ENCODE peak calls at places on chromosome 3, in six cellular contexts. F is activated CD4-positive, alpha-beta T cell treated with anti-CD3 and anti-CD28 coated beads, Interleukin-2, amount 10 ng/mL, durations not matched to agents 24 days and 14 days; T is caudate nucleus; V is stimulated activated CD4-positive, alpha-beta T cell treated with anti-CD3 and anti-CD28 coated beads, Interleukin-15, amount 100 ng/mL, for 1 hour; Q is upper lobe of left lung; M is stromal cell of bone marrow. G is an unnamed sample.

GRCh38 chr3:48997714-48998637 is 7.9 kb downstream of the P4HTM start:
- DNase-seq in F (no peak), T (no peak), V (no peak), Q (no peak), M (no peak), G (no peak)

GRCh38 chr3:168095611-168096209 is at the start of gene GOLIM4:
- DNase-seq in F (peak), T (peak), V (no peak), Q (peak), M (peak), G (peak)

GRCh38 chr3:132399054-132399929 is 18.0 kb upstream of the DNAJC13 start:
- DNase-seq in F (peak), T (no peak), V (no peak), Q (no peak), M (peak), G (peak)

GRCh38 chr3:180402463-180403073 is 199.4 kb upstream of the TTC14 start:
- DNase-seq in F (no peak), T (no peak), V (no peak), Q (no peak), M (no peak), G (no peak)

GRCh38 chr3:58536501-58537411 is at the start of gene ACOX2:
- DNase-seq in F (no peak), T (no peak), V (no peak), Q (peak), M (peak), G (no peak)

GRCh38 chr3:38573606-38574005 is 75.9 kb downstream of the SCN5A start:
- DNase-seq in F (no peak), T (no peak), V (no peak), Q (no peak), M (no peak), G (no peak)

GRCh38 chr3:132870596-132870995 is 148.4 kb upstream of the NPHP3 start:
- DNase-seq in F (no peak), T (no peak), V (no peak), Q (no peak), M (no peak), G (no peak)

GRCh38 chr3:126936853-126937395 is 46.0 kb upstream of the PLXNA1 start:
- DNase-seq in F (no peak), T (no peak), V (no peak), Q (no peak), M (no peak), G (no peak)

GRCh38 chr3:115321396-115321795 is 174.3 kb upstream of the ZBTB20 start:
- DNase-seq in F (no peak), T (no peak), V (no peak), Q (no peak), M (peak), G (no peak)

GRCh38 chr3:8486945-8487344 is 14.7 kb upstream of the LMCD1 start:
- DNase-seq in F (no peak), T (no peak), V (no peak), Q (no peak), M (no peak), G (no peak)

GRCh38 chr3:139571744-139572143 is 32.2 kb upstream of the RBP1 start:
- DNase-seq in F (no peak), T (no peak), V (no peak), Q (no peak), M (no peak), G (no peak)

GRCh38 chr3:69770219-69770618 is 31.0 kb downstream of the MITF start:
- DNase-seq in F (no peak), T (no peak), V (no peak), Q (no peak), M (no peak), G (no peak)

G was measured in WERI-Rb-1.